ENCODE peak calls at places on chromosomes 3 and 15, in six cellular contexts. P is adrenal gland, J is breast epithelium, T is K562, R is HCT116, V is stomach. O is an unnamed sample.

GRCh38 chr3:182027366-182027765 is 315.6 kb downstream of the SOX2 start:
- DNase-seq in P (no peak), J (no peak), T (no peak), R (no peak), V (no peak), O (no peak)

GRCh38 chr3:13879946-13880810 is at the start of gene WNT7A:
- DNase-seq in P (no peak), J (no peak), T (peak; percentile 75), R (no peak), V (no peak), O (no peak)

GRCh38 chr3:149494022-149494758 is 19.7 kb downstream of the TM4SF4 start:
- DNase-seq in P (peak; percentile 66), J (no peak), T (peak; percentile 60), R (peak; percentile 42), V (peak; percentile 77), O (peak; percentile 60)

GRCh38 chr3:42790714-42791229 is 13.5 kb downstream of the HIGD1A start:
- DNase-seq in P (no peak), J (no peak), T (no peak), R (no peak), V (no peak), O (no peak)

GRCh38 chr3:43759297-43759782 is 68.6 kb downstream of the ABHD5 start:
- DNase-seq in P (peak; percentile 20), J (no peak), T (no peak), R (no peak), V (no peak), O (no peak)

GRCh38 chr15:60844431-60845174 is 365.7 kb upstream of the ICE2 start:
- DNase-seq in P (no peak), J (no peak), T (no peak), R (no peak), V (no peak), O (no peak)

GRCh38 chr3:4738737-4739274 is 240.4 kb upstream of the BHLHE40 start:
- DNase-seq in P (no peak), J (no peak), T (peak; percentile 35), R (no peak), V (no peak), O (no peak)

GRCh38 chr3:48018841-48019240 is 2.6 kb upstream of the MAP4 start:
- DNase-seq in P (no peak), J (no peak), T (no peak), R (no peak), V (no peak), O (no peak)

GRCh38 chr15:33737687-33738606 is 230.3 kb upstream of the CHRM5 start:
- DNase-seq in P (peak; percentile 28), J (no peak), T (peak; percentile 63), R (peak; percentile 16), V (peak; percentile 34), O (no peak)

GRCh38 chr3:11377726-11378125 is 105.5 kb downstream of the ATG7 start:
- DNase-seq in P (no peak), J (no peak), T (no peak), R (no peak), V (no peak), O (no peak)

GRCh38 chr15:81054236-81054635 is 53.5 kb downstream of the TLNRD1 start:
- DNase-seq in P (no peak), J (no peak), T (no peak), R (no peak), V (no peak), O (no peak)

GRCh38 chr15:77179541-77179998 is 108.7 kb upstream of the TSPAN3 start:
- DNase-seq in P (no peak), J (no peak), T (no peak), R (no peak), V (no peak), O (no peak)

GRCh38 chr3:170738756-170739155 is 131.2 kb downstream of the RPL22L1 start:
- DNase-seq in P (no peak), J (no peak), T (no peak), R (no peak), V (no peak), O (no peak)

GRCh38 chr3:158970006-158970405 is 168.2 kb downstream of the MFSD1 start:
- DNase-seq in P (no peak), J (no peak), T (no peak), R (no peak), V (no peak), O (no peak)

GRCh38 chr15:51266548-51266947 is 71.8 kb downstream of the CYP19A1 start:
- DNase-seq in P (no peak), J (no peak), T (no peak), R (no peak), V (no peak), O (no peak)

GRCh38 chr3:105502333-105502732 is 135.6 kb downstream of the ALCAM start:
- DNase-seq in P (no peak), J (no peak), T (no peak), R (no peak), V (no peak), O (no peak)

GRCh38 chr15:72783563-72784232 is at the start of gene ADPGK:
- DNase-seq in P (peak; percentile 91), J (peak; percentile 90), T (peak; percentile 98), R (peak; percentile 78), V (peak; percentile 94), O (peak; percentile 92)
- TF ChIP-seq POLR2A in P (peak; percentile 92), J (peak; percentile 74), T (peak; percentile 92), R (peak; percentile 84), V (peak; percentile 80), O (peak; percentile 80)

GRCh38 chr3:194574639-194575483 is 58.4 kb downstream of the TMEM44 start:
- DNase-seq in P (peak; percentile 71), J (no peak), T (peak; percentile 28), R (no peak), V (no peak), O (no peak)
- TF ChIP-seq POLR2A in P (peak; percentile 63), J (no peak), T (no peak), R (no peak), V (no peak), O (no peak)

DNA sequence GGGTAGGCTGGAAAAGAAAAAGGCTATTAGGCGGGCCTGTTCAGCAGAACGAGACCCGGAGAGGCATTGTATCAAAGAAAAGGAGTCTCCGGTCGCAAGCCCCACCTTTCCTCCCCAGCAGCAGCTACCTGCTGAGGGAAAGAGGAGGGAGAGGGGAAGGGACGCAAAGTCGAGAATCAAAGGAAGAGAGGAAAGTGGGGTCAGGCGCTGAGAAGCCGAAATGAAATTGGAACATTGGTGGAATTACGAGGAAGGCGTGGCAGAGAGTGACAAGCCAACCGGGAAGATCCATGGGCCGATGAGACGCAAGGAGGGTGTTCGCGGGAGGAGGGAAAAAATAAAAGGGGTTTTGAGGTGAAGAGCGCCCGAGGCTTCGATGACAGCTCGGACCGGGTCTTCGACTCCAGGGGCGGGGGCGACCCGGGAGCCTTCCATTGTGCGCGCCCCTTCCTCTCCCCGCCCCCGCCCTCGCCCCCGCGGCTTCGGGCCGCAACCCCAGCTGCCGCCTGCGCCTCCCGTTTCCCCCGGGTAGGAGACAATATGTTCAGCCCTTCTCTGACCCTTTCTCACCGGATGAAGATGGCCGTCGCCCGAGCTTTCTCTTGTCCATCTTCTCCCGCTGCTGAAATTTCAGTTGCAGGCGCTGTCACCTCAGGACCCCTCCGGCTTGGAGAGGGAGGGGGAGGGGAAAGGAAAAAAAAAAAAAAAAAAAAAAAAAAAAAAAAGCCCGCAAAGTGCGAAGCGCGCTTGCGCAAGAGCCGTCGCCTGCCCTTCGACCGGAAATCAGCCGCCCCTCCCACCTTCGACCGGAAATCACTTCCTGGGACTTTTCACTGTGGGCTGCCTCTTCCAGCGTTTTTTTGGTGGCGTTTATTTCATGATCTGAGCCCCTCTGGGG is at the start of gene SENP7:
- DNase-seq in P (peak; percentile 91), J (peak; percentile 71), T (peak; percentile 84), R (peak; percentile 56), V (peak; percentile 83), O (peak; percentile 82)
- TF ChIP-seq POLR2A in P (peak; percentile 76), J (no peak), T (peak; percentile 33), R (no peak), V (no peak), O (no peak)

GRCh38 chr3:185824051-185824466 is 783 bp downstream of the IGF2BP2 start:
- DNase-seq in P (peak; percentile 33), J (no peak), T (no peak), R (no peak), V (peak; percentile 27), O (peak; percentile 27)

GRCh38 chr3:185825379-185825638 is 467 bp upstream of the IGF2BP2 start:
- DNase-seq in P (no peak), J (no peak), T (peak; percentile 76), R (no peak), V (no peak), O (no peak)

GRCh38 chr3:185825639-185826481 is 1.0 kb upstream of the IGF2BP2 start:
- DNase-seq in P (peak; percentile 60), J (no peak), T (no peak), R (no peak), V (peak; percentile 61), O (peak; percentile 26)

GRCh38 chr3:185823280-185824044 is 1.4 kb downstream of the IGF2BP2 start:
- DNase-seq in P (peak; percentile 62), J (no peak), T (peak; percentile 66), R (no peak), V (peak; percentile 59), O (peak; percentile 36)

GRCh38 chr3:185824467-185825378 is at the start of gene IGF2BP2:
- DNase-seq in P (peak; percentile 84), J (no peak), T (peak; percentile 84), R (no peak), V (peak; percentile 78), O (peak; percentile 64)
- TF ChIP-seq POLR2A in P (peak; percentile 72), J (no peak), T (peak; percentile 71), R (peak; percentile 14), V (peak; percentile 16), O (peak; percentile 61)

GRCh38 chr3:125496701-125497100 is 23.3 kb downstream of the SNX4 start:
- DNase-seq in P (no peak), J (no peak), T (peak; percentile 12), R (no peak), V (no peak), O (no peak)
- TF ChIP-seq POLR2A in P (no peak), J (no peak), T (no peak), R (no peak), V (no peak), O (no peak)

DNA sequence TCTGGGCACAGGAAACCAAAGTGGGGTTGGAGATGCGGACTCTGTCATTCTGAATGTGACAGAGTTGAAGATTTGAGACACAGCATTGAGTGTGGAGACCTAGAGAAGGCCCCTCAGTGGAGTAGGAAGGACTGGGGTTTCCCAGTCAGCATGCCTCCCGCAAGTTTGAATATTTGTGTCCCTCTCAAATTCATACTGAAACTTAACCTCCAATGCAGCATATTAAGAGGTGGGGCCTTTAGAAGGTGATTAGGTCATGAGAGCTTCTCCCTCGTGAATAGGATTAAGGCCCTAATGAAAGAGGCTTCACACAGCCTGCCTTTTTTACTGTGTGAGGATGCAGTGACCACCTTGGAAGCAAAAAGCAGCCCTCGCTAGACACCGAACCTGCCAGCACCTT is 8.0 kb downstream of the HDDC3 start:
- DNase-seq in P (no peak), J (no peak), T (no peak), R (no peak), V (no peak), O (no peak)
- TF ChIP-seq POLR2A in P (no peak), J (no peak), T (no peak), R (no peak), V (no peak), O (no peak)